ENCODE peak calls at places on chromosomes 4 and X, in nine cellular contexts. U is NCI-H1092, K is dorsolateral prefrontal cortex, X is fibroblast of mammary gland, D is AG04449, Z is body of pancreas, Y is M059J, P is AG08395, S is Ammon's horn. I is an unnamed sample.

GRCh38 chrX:119753639-119754257 is 4.6 kb upstream of the SOWAHD start:
- DNase-seq in U (peak), K (no peak), X (peak), D (no peak), Z (no peak), Y (peak), P (no peak), S (no peak), I (peak)

GRCh38 chr4:94253036-94253435 is 45.4 kb downstream of the SMARCAD1 start:
- DNase-seq in U (no peak), K (no peak), X (peak), D (no peak), Z (no peak), Y (no peak), P (no peak), S (peak), I (no peak)

GRCh38 chrX:152806035-152806434 is 24.5 kb downstream of the CETN2 start:
- DNase-seq in U (no peak), K (no peak), X (no peak), D (no peak), Z (no peak), Y (peak), P (no peak), S (no peak), I (no peak)

GRCh38 chrX:151801980-151802379 is 67.4 kb downstream of the CNGA2 start:
- DNase-seq in U (no peak), K (no peak), X (peak), D (no peak), Z (no peak), Y (no peak), P (no peak), S (no peak), I (no peak)

GRCh38 chr4:86706923-86707597 is 112.9 kb downstream of the PTPN13 start:
- DNase-seq in U (no peak), K (no peak), X (peak), D (no peak), Z (no peak), Y (no peak), P (no peak), S (peak), I (no peak)

GRCh38 chr4:90841676-90842075 is 714.5 kb downstream of the CCSER1 start:
- DNase-seq in U (no peak), K (no peak), X (no peak), D (no peak), Z (no peak), Y (peak), P (no peak), S (no peak), I (no peak)

GRCh38 chr4:171118091-171118490 is 695.1 kb upstream of the GALNTL6 start:
- DNase-seq in U (no peak), K (no peak), X (peak), D (no peak), Z (no peak), Y (no peak), P (no peak), S (no peak), I (no peak)

GRCh38 chrX:81202413-81202794 is 502 bp downstream of the SH3BGRL start:
- DNase-seq in U (no peak), K (no peak), X (peak), D (no peak), Z (no peak), Y (peak), P (peak), S (peak), I (no peak)

GRCh38 chrX:53194308-53194707 is 30.7 kb downstream of the KDM5C start:
- DNase-seq in U (no peak), K (no peak), X (no peak), D (no peak), Z (no peak), Y (no peak), P (no peak), S (no peak), I (no peak)

GRCh38 chr4:58587856-58588255 is 1477.7 kb upstream of the IGFBP7 start:
- DNase-seq in U (no peak), K (no peak), X (no peak), D (no peak), Z (no peak), Y (peak), P (no peak), S (no peak), I (no peak)

GRCh38 chrX:108464604-108465003 is 25.0 kb downstream of the COL4A5 start:
- DNase-seq in U (no peak), K (no peak), X (no peak), D (peak), Z (no peak), Y (peak), P (no peak), S (no peak), I (no peak)

GRCh38 chrX:3443186-3443585 is 96.7 kb upstream of the MXRA5 start:
- DNase-seq in U (no peak), K (no peak), X (no peak), D (no peak), Z (no peak), Y (no peak), P (no peak), S (no peak), I (no peak)

GRCh38 chrX:37802028-37802427 is 22.2 kb downstream of the CYBB start:
- DNase-seq in U (no peak), K (no peak), X (no peak), D (no peak), Z (no peak), Y (no peak), P (no peak), S (no peak), I (no peak)

GRCh38 chr4:10151182-10151581 is 34.6 kb upstream of the WDR1 start:
- DNase-seq in U (no peak), K (no peak), X (no peak), D (no peak), Z (no peak), Y (no peak), P (no peak), S (no peak), I (no peak)

GRCh38 chr4:23219779-23220408 is 527.2 kb downstream of the GBA3 start:
- DNase-seq in U (no peak), K (no peak), X (no peak), D (no peak), Z (no peak), Y (no peak), P (no peak), S (no peak), I (no peak)

GRCh38 chrX:16633754-16634153 is 16.2 kb upstream of the S100G start:
- DNase-seq in U (no peak), K (no peak), X (peak), D (no peak), Z (no peak), Y (no peak), P (no peak), S (no peak), I (no peak)

GRCh38 chrX:71919436-71919835 is 8.8 kb downstream of the NHSL2 start:
- DNase-seq in U (no peak), K (no peak), X (no peak), D (no peak), Z (no peak), Y (no peak), P (peak), S (no peak), I (no peak)

GRCh38 chrX:67295924-67296323 is 247.9 kb upstream of the AR start:
- DNase-seq in U (no peak), K (no peak), X (no peak), D (no peak), Z (no peak), Y (no peak), P (no peak), S (no peak), I (no peak)

GRCh38 chr4:76518241-76518640 is 83.2 kb downstream of the SHROOM3 start:
- DNase-seq in U (no peak), K (no peak), X (peak), D (no peak), Z (no peak), Y (peak), P (no peak), S (no peak), I (no peak)

GRCh38 chr4:111450867-111451266 is 694.4 kb upstream of the FAM241A start:
- DNase-seq in U (no peak), K (no peak), X (peak), D (no peak), Z (no peak), Y (peak), P (no peak), S (no peak), I (no peak)

GRCh38 chrX:105375816-105376215 is 155.3 kb upstream of the TEX13A start:
- DNase-seq in U (no peak), K (no peak), X (peak), D (no peak), Z (no peak), Y (no peak), P (no peak), S (no peak), I (no peak)

GRCh38 chr4:152860057-152860456 is 76.1 kb upstream of the FHDC1 start:
- DNase-seq in U (no peak), K (no peak), X (no peak), D (no peak), Z (no peak), Y (peak), P (no peak), S (no peak), I (no peak)

GRCh38 chrX:40082447-40083119 is 15.2 kb downstream of the BCOR start:
- DNase-seq in U (no peak), K (no peak), X (no peak), D (no peak), Z (no peak), Y (no peak), P (no peak), S (no peak), I (no peak)

GRCh38 chrX:30951003-30951402 is 61.9 kb upstream of the TAB3 start:
- DNase-seq in U (no peak), K (no peak), X (no peak), D (no peak), Z (no peak), Y (no peak), P (no peak), S (no peak), I (no peak)

GRCh38 chr4:105060628-105061027 is 86.0 kb upstream of the TET2 start:
- DNase-seq in U (no peak), K (no peak), X (peak), D (no peak), Z (no peak), Y (peak), P (no peak), S (peak), I (no peak)

GRCh38 chrX:68650491-68650890 is 3.0 kb downstream of the STARD8 start:
- DNase-seq in U (no peak), K (no peak), X (peak), D (no peak), Z (no peak), Y (peak), P (no peak), S (no peak), I (no peak)

GRCh38 chrX:28884823-28885222 is 297.6 kb downstream of the IL1RAPL1 start:
- DNase-seq in U (no peak), K (no peak), X (no peak), D (no peak), Z (no peak), Y (no peak), P (no peak), S (no peak), I (no peak)

GRCh38 chr4:57156242-57156990 is 46.2 kb upstream of the IGFBP7 start:
- DNase-seq in U (no peak), K (no peak), X (no peak), D (no peak), Z (no peak), Y (peak), P (no peak), S (no peak), I (no peak)

GRCh38 chr4:47415719-47416118 is 47.8 kb downstream of the COMMD8 start:
- DNase-seq in U (no peak), K (no peak), X (no peak), D (no peak), Z (no peak), Y (no peak), P (no peak), S (no peak), I (no peak)

GRCh38 chr4:108030332-108030731 is 40.6 kb downstream of the HADH start:
- DNase-seq in U (peak), K (no peak), X (peak), D (peak), Z (no peak), Y (peak), P (peak), S (peak), I (peak)

GRCh38 chr4:54185380-54185779 is 43.7 kb upstream of the PDGFRA start:
- DNase-seq in U (no peak), K (no peak), X (no peak), D (no peak), Z (no peak), Y (no peak), P (no peak), S (no peak), I (no peak)

GRCh38 chr4:109890076-109890475 is 22.6 kb upstream of the EGF start:
- DNase-seq in U (no peak), K (no peak), X (no peak), D (no peak), Z (no peak), Y (no peak), P (no peak), S (no peak), I (no peak)

GRCh38 chrX:47697171-47697570 is 38.2 kb upstream of the UXT start:
- DNase-seq in U (no peak), K (no peak), X (peak), D (no peak), Z (no peak), Y (no peak), P (no peak), S (no peak), I (no peak)

GRCh38 chrX:100905620-100906019 is 23.1 kb downstream of the XKRX start:
- DNase-seq in U (no peak), K (no peak), X (no peak), D (no peak), Z (no peak), Y (no peak), P (no peak), S (no peak), I (no peak)

GRCh38 chrX:101619336-101619735 is 1.5 kb upstream of the ARMCX6 start:
- DNase-seq in U (no peak), K (no peak), X (no peak), D (no peak), Z (no peak), Y (peak), P (no peak), S (no peak), I (peak)

GRCh38 chr4:30717208-30718020 is 2.8 kb upstream of the PCDH7 start:
- DNase-seq in U (no peak), K (peak), X (peak), D (no peak), Z (no peak), Y (peak), P (peak), S (peak), I (no peak)

GRCh38 chrX:76253432-76253831 is 80.6 kb downstream of the PBDC1 start:
- DNase-seq in U (peak), K (no peak), X (peak), D (peak), Z (no peak), Y (peak), P (peak), S (peak), I (peak)

GRCh38 chr4:2186865-2187172 is 55.1 kb downstream of the HAUS3 start:
- DNase-seq in U (no peak), K (no peak), X (no peak), D (no peak), Z (no peak), Y (no peak), P (no peak), S (no peak), I (no peak)

GRCh38 chrX:75781618-75782017 is 3.4 kb downstream of the MAGEE2 start:
- DNase-seq in U (no peak), K (peak), X (no peak), D (no peak), Z (no peak), Y (no peak), P (no peak), S (peak), I (no peak)

I was measured in SHP77 treated with DMSO at 0.1 percent for 48 hours.